ENCODE peak calls at places on chromosomes 4 and X, in nine cellular contexts. One of them, this sample, is unnamed.
A peak's percentile ranks its signal among the peaks of the same experiment; 100 is the strongest.

GRCh38 chr4:7753931-7754465 is 185.7 kb downstream of the AFAP1 start:
- DNase-seq in kidney epithelial cell: no peak
- DNase-seq in breast epithelium: no peak
- DNase-seq in neural progenitor cell: no peak
- DNase-seq in IMR-90: no peak
- DNase-seq in dorsolateral prefrontal cortex: no peak
- DNase-seq in astrocyte of the spinal cord: no peak
- DNase-seq in right lobe of liver: no peak
- DNase-seq in AG04450: no peak
- DNase-seq in this sample: no peak

GRCh38 chr4:74338792-74339333 is 26.1 kb upstream of the EREG start:
- DNase-seq in kidney epithelial cell: no peak
- DNase-seq in breast epithelium: no peak
- DNase-seq in neural progenitor cell: no peak
- DNase-seq in IMR-90: peak; percentile 12
- DNase-seq in dorsolateral prefrontal cortex: no peak
- DNase-seq in astrocyte of the spinal cord: no peak
- DNase-seq in right lobe of liver: no peak
- DNase-seq in AG04450: no peak
- DNase-seq in this sample: peak; percentile 8

GRCh38 chrX:108307408-108308085 is 130.7 kb downstream of the COL4A6 start:
- DNase-seq in kidney epithelial cell: no peak
- DNase-seq in breast epithelium: no peak
- DNase-seq in neural progenitor cell: no peak
- DNase-seq in IMR-90: peak; percentile 6
- DNase-seq in dorsolateral prefrontal cortex: no peak
- DNase-seq in astrocyte of the spinal cord: no peak
- DNase-seq in right lobe of liver: peak; percentile 75
- DNase-seq in AG04450: no peak
- DNase-seq in this sample: no peak

GRCh38 chrX:21574793-21575192 is 83.3 kb downstream of the KLHL34 start:
- DNase-seq in kidney epithelial cell: no peak
- DNase-seq in breast epithelium: no peak
- DNase-seq in neural progenitor cell: no peak
- DNase-seq in IMR-90: no peak
- DNase-seq in dorsolateral prefrontal cortex: no peak
- DNase-seq in astrocyte of the spinal cord: no peak
- DNase-seq in right lobe of liver: no peak
- DNase-seq in AG04450: no peak
- DNase-seq in this sample: no peak

GRCh38 chrX:103376118-103376978 is at the start of gene BEX3:
- DNase-seq in kidney epithelial cell: no peak
- DNase-seq in breast epithelium: peak; percentile 34
- DNase-seq in neural progenitor cell: peak; percentile 77
- DNase-seq in IMR-90: peak; percentile 59
- DNase-seq in dorsolateral prefrontal cortex: peak; percentile 72
- DNase-seq in astrocyte of the spinal cord: peak; percentile 52
- DNase-seq in right lobe of liver: peak; percentile 69
- DNase-seq in AG04450: no peak
- DNase-seq in this sample: peak; percentile 41

GRCh38 chrX:150361070-150361776 is 1.9 kb upstream of the MAMLD1 start:
- DNase-seq in kidney epithelial cell: no peak
- DNase-seq in breast epithelium: no peak
- DNase-seq in neural progenitor cell: peak; percentile 49
- DNase-seq in IMR-90: peak; percentile 26
- DNase-seq in dorsolateral prefrontal cortex: no peak
- DNase-seq in astrocyte of the spinal cord: no peak
- DNase-seq in right lobe of liver: peak; percentile 57
- DNase-seq in AG04450: no peak
- DNase-seq in this sample: no peak

GRCh38 chr4:147923854-147924253 is 192.0 kb downstream of the ARHGAP10 start:
- DNase-seq in kidney epithelial cell: no peak
- DNase-seq in breast epithelium: no peak
- DNase-seq in neural progenitor cell: no peak
- DNase-seq in IMR-90: no peak
- DNase-seq in dorsolateral prefrontal cortex: no peak
- DNase-seq in astrocyte of the spinal cord: no peak
- DNase-seq in right lobe of liver: no peak
- DNase-seq in AG04450: no peak
- DNase-seq in this sample: no peak

GRCh38 chr4:88991746-88992145 is 65.2 kb downstream of the FAM13A start:
- DNase-seq in kidney epithelial cell: no peak
- DNase-seq in breast epithelium: no peak
- DNase-seq in neural progenitor cell: no peak
- DNase-seq in IMR-90: peak; percentile 54
- DNase-seq in dorsolateral prefrontal cortex: no peak
- DNase-seq in astrocyte of the spinal cord: no peak
- DNase-seq in right lobe of liver: no peak
- DNase-seq in AG04450: no peak
- DNase-seq in this sample: no peak

GRCh38 chrX:150934453-150934852 is 36.0 kb upstream of the CD99L2 start:
- DNase-seq in kidney epithelial cell: peak; percentile 28
- DNase-seq in breast epithelium: no peak
- DNase-seq in neural progenitor cell: peak; percentile 28
- DNase-seq in IMR-90: peak; percentile 66
- DNase-seq in dorsolateral prefrontal cortex: no peak
- DNase-seq in astrocyte of the spinal cord: peak; percentile 59
- DNase-seq in right lobe of liver: no peak
- DNase-seq in AG04450: no peak
- DNase-seq in this sample: peak; percentile 89

GRCh38 chr4:169971456-169972015 is 54.7 kb downstream of the MFAP3L start:
- DNase-seq in kidney epithelial cell: no peak
- DNase-seq in breast epithelium: no peak
- DNase-seq in neural progenitor cell: no peak
- DNase-seq in IMR-90: no peak
- DNase-seq in dorsolateral prefrontal cortex: peak; percentile 30
- DNase-seq in astrocyte of the spinal cord: peak; percentile 13
- DNase-seq in right lobe of liver: no peak
- DNase-seq in AG04450: no peak
- DNase-seq in this sample: peak; percentile 27

GRCh38 chrX:44002569-44002968 is 29.4 kb upstream of the NDP start:
- DNase-seq in kidney epithelial cell: no peak
- DNase-seq in breast epithelium: no peak
- DNase-seq in neural progenitor cell: no peak
- DNase-seq in IMR-90: no peak
- DNase-seq in dorsolateral prefrontal cortex: no peak
- DNase-seq in astrocyte of the spinal cord: no peak
- DNase-seq in right lobe of liver: no peak
- DNase-seq in AG04450: no peak
- DNase-seq in this sample: no peak

GRCh38 chr4:10079256-10079655 is 37.3 kb downstream of the WDR1 start:
- DNase-seq in kidney epithelial cell: no peak
- DNase-seq in breast epithelium: no peak
- DNase-seq in neural progenitor cell: no peak
- DNase-seq in IMR-90: no peak
- DNase-seq in dorsolateral prefrontal cortex: peak; percentile 9
- DNase-seq in astrocyte of the spinal cord: no peak
- DNase-seq in right lobe of liver: peak; percentile 46
- DNase-seq in AG04450: no peak
- DNase-seq in this sample: no peak

GRCh38 chr4:89316931-89317366 is 9.3 kb upstream of the GPRIN3 start:
- DNase-seq in kidney epithelial cell: peak; percentile 23
- DNase-seq in breast epithelium: no peak
- DNase-seq in neural progenitor cell: no peak
- DNase-seq in IMR-90: peak; percentile 16
- DNase-seq in dorsolateral prefrontal cortex: no peak
- DNase-seq in astrocyte of the spinal cord: peak; percentile 44
- DNase-seq in right lobe of liver: no peak
- DNase-seq in AG04450: no peak
- DNase-seq in this sample: peak; percentile 60

GRCh38 chrX:40086569-40087335 is 11.0 kb downstream of the BCOR start:
- DNase-seq in kidney epithelial cell: no peak
- DNase-seq in breast epithelium: no peak
- DNase-seq in neural progenitor cell: peak; percentile 57
- DNase-seq in IMR-90: peak; percentile 77
- DNase-seq in dorsolateral prefrontal cortex: peak; percentile 71
- DNase-seq in astrocyte of the spinal cord: no peak
- DNase-seq in right lobe of liver: peak; percentile 13
- DNase-seq in AG04450: peak; percentile 47
- DNase-seq in this sample: no peak

GRCh38 chr4:11626046-11626445 is 197.4 kb upstream of the HS3ST1 start:
- DNase-seq in kidney epithelial cell: no peak
- DNase-seq in breast epithelium: no peak
- DNase-seq in neural progenitor cell: no peak
- DNase-seq in IMR-90: no peak
- DNase-seq in dorsolateral prefrontal cortex: no peak
- DNase-seq in astrocyte of the spinal cord: no peak
- DNase-seq in right lobe of liver: no peak
- DNase-seq in AG04450: no peak
- DNase-seq in this sample: no peak

GRCh38 chr4:11622961-11623725 is 194.4 kb upstream of the HS3ST1 start:
- DNase-seq in kidney epithelial cell: no peak
- DNase-seq in breast epithelium: no peak
- DNase-seq in neural progenitor cell: peak; percentile 7
- DNase-seq in IMR-90: no peak
- DNase-seq in dorsolateral prefrontal cortex: no peak
- DNase-seq in astrocyte of the spinal cord: no peak
- DNase-seq in right lobe of liver: no peak
- DNase-seq in AG04450: no peak
- DNase-seq in this sample: no peak

GRCh38 chr4:11625206-11625605 is 196.5 kb upstream of the HS3ST1 start:
- DNase-seq in kidney epithelial cell: no peak
- DNase-seq in breast epithelium: no peak
- DNase-seq in neural progenitor cell: no peak
- DNase-seq in IMR-90: no peak
- DNase-seq in dorsolateral prefrontal cortex: no peak
- DNase-seq in astrocyte of the spinal cord: no peak
- DNase-seq in right lobe of liver: no peak
- DNase-seq in AG04450: no peak
- DNase-seq in this sample: no peak

GRCh38 chr4:11624370-11624769 is 195.7 kb upstream of the HS3ST1 start:
- DNase-seq in kidney epithelial cell: no peak
- DNase-seq in breast epithelium: no peak
- DNase-seq in neural progenitor cell: no peak
- DNase-seq in IMR-90: no peak
- DNase-seq in dorsolateral prefrontal cortex: no peak
- DNase-seq in astrocyte of the spinal cord: no peak
- DNase-seq in right lobe of liver: no peak
- DNase-seq in AG04450: no peak
- DNase-seq in this sample: no peak

DNA sequence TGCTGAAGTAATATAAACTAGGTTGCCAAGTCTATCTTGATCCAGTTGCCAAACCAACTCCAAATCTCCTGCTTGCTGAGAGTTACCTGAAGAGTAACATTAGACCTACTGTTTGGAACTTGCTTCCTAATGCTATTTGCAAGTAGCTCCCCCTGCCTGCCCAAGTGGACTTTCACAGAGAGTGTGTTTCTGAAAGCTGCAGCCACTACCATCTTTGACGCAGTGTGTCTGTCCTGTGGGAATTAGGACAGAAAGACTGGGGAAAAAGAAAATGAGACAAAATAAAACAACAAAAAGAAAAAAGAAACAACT is 195.0 kb upstream of the HS3ST1 start:
- DNase-seq in kidney epithelial cell: no peak
- DNase-seq in breast epithelium: peak; percentile 47
- DNase-seq in neural progenitor cell: peak; percentile 54
- DNase-seq in IMR-90: peak; percentile 27
- DNase-seq in dorsolateral prefrontal cortex: peak; percentile 26
- DNase-seq in astrocyte of the spinal cord: peak; percentile 20
- DNase-seq in right lobe of liver: no peak
- DNase-seq in AG04450: no peak
- DNase-seq in this sample: no peak
- TF ChIP-seq CTCF in kidney epithelial cell: peak; percentile 58
- TF ChIP-seq CTCF in breast epithelium: peak; percentile 30
- TF ChIP-seq CTCF in neural progenitor cell: peak; percentile 52
- TF ChIP-seq CTCF in IMR-90: peak; percentile 28
- TF ChIP-seq CTCF in dorsolateral prefrontal cortex: peak; percentile 26
- TF ChIP-seq CTCF in astrocyte of the spinal cord: peak; percentile 58
- TF ChIP-seq CTCF in right lobe of liver: peak; percentile 44
- TF ChIP-seq CTCF in AG04450: peak; percentile 60
- TF ChIP-seq CTCF in this sample: no peak

GRCh38 chr4:151674804-151675290 is 86.0 kb downstream of the GATB start:
- DNase-seq in kidney epithelial cell: no peak
- DNase-seq in breast epithelium: peak; percentile 72
- DNase-seq in neural progenitor cell: peak; percentile 73
- DNase-seq in IMR-90: no peak
- DNase-seq in dorsolateral prefrontal cortex: peak; percentile 56
- DNase-seq in astrocyte of the spinal cord: peak; percentile 61
- DNase-seq in right lobe of liver: no peak
- DNase-seq in AG04450: no peak
- DNase-seq in this sample: peak; percentile 33
- H3K4me3 ChIP-seq in kidney epithelial cell: no peak overlapping the region
- H3K4me3 ChIP-seq in breast epithelium: peak overlapping the region; percentile 44
- H3K4me3 ChIP-seq in neural progenitor cell: no peak overlapping the region
- H3K4me3 ChIP-seq in IMR-90: no peak overlapping the region
- H3K4me3 ChIP-seq in dorsolateral prefrontal cortex: peak overlapping the region; percentile 44
- H3K4me3 ChIP-seq in astrocyte of the spinal cord: no peak overlapping the region
- H3K4me3 ChIP-seq in right lobe of liver: no peak overlapping the region
- H3K4me3 ChIP-seq in AG04450: no peak overlapping the region
- H3K4me3 ChIP-seq in this sample: no peak overlapping the region

GRCh38 chr4:144313370-144313769 is 172.9 kb upstream of the GYPA start:
- DNase-seq in kidney epithelial cell: no peak
- DNase-seq in breast epithelium: no peak
- DNase-seq in neural progenitor cell: no peak
- DNase-seq in IMR-90: no peak
- DNase-seq in dorsolateral prefrontal cortex: no peak
- DNase-seq in astrocyte of the spinal cord: no peak
- DNase-seq in right lobe of liver: no peak
- DNase-seq in AG04450: no peak
- DNase-seq in this sample: no peak

GRCh38 chr4:144316869-144317268 is 176.4 kb upstream of the GYPA start:
- DNase-seq in kidney epithelial cell: no peak
- DNase-seq in breast epithelium: no peak
- DNase-seq in neural progenitor cell: no peak
- DNase-seq in IMR-90: no peak
- DNase-seq in dorsolateral prefrontal cortex: no peak
- DNase-seq in astrocyte of the spinal cord: no peak
- DNase-seq in right lobe of liver: no peak
- DNase-seq in AG04450: no peak
- DNase-seq in this sample: no peak

GRCh38 chr4:144318797-144319196 is 178.3 kb upstream of the GYPA start:
- DNase-seq in kidney epithelial cell: no peak
- DNase-seq in breast epithelium: no peak
- DNase-seq in neural progenitor cell: no peak
- DNase-seq in IMR-90: no peak
- DNase-seq in dorsolateral prefrontal cortex: no peak
- DNase-seq in astrocyte of the spinal cord: no peak
- DNase-seq in right lobe of liver: no peak
- DNase-seq in AG04450: no peak
- DNase-seq in this sample: no peak
- TF ChIP-seq CTCF in kidney epithelial cell: no peak
- TF ChIP-seq CTCF in breast epithelium: no peak
- TF ChIP-seq CTCF in neural progenitor cell: peak; percentile 26
- TF ChIP-seq CTCF in IMR-90: no peak
- TF ChIP-seq CTCF in dorsolateral prefrontal cortex: no peak
- TF ChIP-seq CTCF in astrocyte of the spinal cord: no peak
- TF ChIP-seq CTCF in right lobe of liver: no peak
- TF ChIP-seq CTCF in AG04450: no peak
- TF ChIP-seq CTCF in this sample: no peak

DNA sequence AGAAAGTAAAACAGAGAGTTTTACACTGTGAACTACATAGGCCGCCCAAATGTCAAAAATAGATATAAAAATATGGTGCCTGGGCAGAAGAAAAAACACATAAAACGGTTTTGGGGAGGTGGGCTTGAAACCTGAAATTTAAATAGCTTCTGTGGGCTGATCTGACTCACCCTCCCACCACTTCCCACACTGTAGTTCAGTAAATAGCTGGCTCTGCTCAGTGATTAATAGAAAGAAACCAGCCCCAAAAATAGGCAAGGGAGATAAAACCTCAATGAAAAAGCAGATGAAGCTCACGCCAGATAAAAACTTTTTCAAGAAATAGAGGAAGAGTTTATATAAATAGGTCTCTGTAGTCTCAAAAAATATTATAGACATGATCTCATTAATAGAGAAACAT is 13.2 kb upstream of the COX7B2 start:
- DNase-seq in kidney epithelial cell: no peak
- DNase-seq in breast epithelium: no peak
- DNase-seq in neural progenitor cell: no peak
- DNase-seq in IMR-90: peak; percentile 3
- DNase-seq in dorsolateral prefrontal cortex: no peak
- DNase-seq in astrocyte of the spinal cord: no peak
- DNase-seq in right lobe of liver: no peak
- DNase-seq in AG04450: no peak
- DNase-seq in this sample: no peak
- H3K4me3 ChIP-seq in kidney epithelial cell: no peak overlapping the region
- H3K4me3 ChIP-seq in breast epithelium: no peak overlapping the region
- H3K4me3 ChIP-seq in neural progenitor cell: no peak overlapping the region
- H3K4me3 ChIP-seq in IMR-90: no peak overlapping the region
- H3K4me3 ChIP-seq in dorsolateral prefrontal cortex: no peak overlapping the region
- H3K4me3 ChIP-seq in astrocyte of the spinal cord: no peak overlapping the region
- H3K4me3 ChIP-seq in right lobe of liver: no peak overlapping the region
- H3K4me3 ChIP-seq in AG04450: no peak overlapping the region
- H3K4me3 ChIP-seq in this sample: no peak overlapping the region

This sample was measured in AG10803.